ENCODE peak calls at places on chromosomes 1 and 21, in nine cellular contexts. One of them, this sample, is unnamed. For H3K4me1, the result is how much of the 10 kb centered on the place peaks cover.

GRCh38 chr21:44294391-44295162 is 5.3 kb upstream of the PFKL start:
- DNase-seq in right atrium auricular region: peak
- DNase-seq in upper lobe of right lung: no peak
- DNase-seq in sigmoid colon: peak
- DNase-seq in colonic mucosa: peak
- DNase-seq in tibial artery: peak
- DNase-seq in body of pancreas: peak
- DNase-seq in uterus: peak
- DNase-seq in GM23338: no peak
- DNase-seq in this sample: peak

GRCh38 chr1:42231253-42231652 is 66.7 kb upstream of the GUCA2A start:
- DNase-seq in right atrium auricular region: no peak
- DNase-seq in upper lobe of right lung: no peak
- DNase-seq in sigmoid colon: no peak
- DNase-seq in colonic mucosa: no peak
- DNase-seq in tibial artery: no peak
- DNase-seq in body of pancreas: no peak
- DNase-seq in uterus: no peak
- DNase-seq in GM23338: no peak
- DNase-seq in this sample: no peak

GRCh38 chr21:42002421-42002958 is 7.7 kb downstream of the ZBTB21 start:
- DNase-seq in right atrium auricular region: no peak
- DNase-seq in upper lobe of right lung: no peak
- DNase-seq in sigmoid colon: no peak
- DNase-seq in colonic mucosa: no peak
- DNase-seq in tibial artery: no peak
- DNase-seq in body of pancreas: no peak
- DNase-seq in uterus: no peak
- DNase-seq in GM23338: no peak
- DNase-seq in this sample: no peak

GRCh38 chr21:21146587-21147373 is 148.6 kb downstream of the NCAM2 start:
- DNase-seq in right atrium auricular region: no peak
- DNase-seq in upper lobe of right lung: no peak
- DNase-seq in sigmoid colon: no peak
- DNase-seq in colonic mucosa: no peak
- DNase-seq in tibial artery: no peak
- DNase-seq in body of pancreas: no peak
- DNase-seq in uterus: no peak
- DNase-seq in GM23338: no peak
- DNase-seq in this sample: no peak

GRCh38 chr1:156368889-156369684 is at the start of gene RHBG:
- DNase-seq in right atrium auricular region: no peak
- DNase-seq in upper lobe of right lung: peak
- DNase-seq in sigmoid colon: no peak
- DNase-seq in colonic mucosa: peak
- DNase-seq in tibial artery: no peak
- DNase-seq in body of pancreas: peak
- DNase-seq in uterus: no peak
- DNase-seq in GM23338: peak
- DNase-seq in this sample: peak

GRCh38 chr1:53257454-53258081 is 19.2 kb upstream of the MAGOH start:
- DNase-seq in right atrium auricular region: no peak
- DNase-seq in upper lobe of right lung: no peak
- DNase-seq in sigmoid colon: no peak
- DNase-seq in colonic mucosa: no peak
- DNase-seq in tibial artery: no peak
- DNase-seq in body of pancreas: no peak
- DNase-seq in uterus: no peak
- DNase-seq in GM23338: no peak
- DNase-seq in this sample: no peak

GRCh38 chr21:30482130-30482529 is 2.0 kb upstream of the KRTAP19-1 start:
- DNase-seq in right atrium auricular region: no peak
- DNase-seq in upper lobe of right lung: no peak
- DNase-seq in sigmoid colon: no peak
- DNase-seq in colonic mucosa: no peak
- DNase-seq in tibial artery: no peak
- DNase-seq in body of pancreas: no peak
- DNase-seq in uterus: no peak
- DNase-seq in GM23338: no peak
- DNase-seq in this sample: no peak

GRCh38 chr1:227127891-227128290 is 187.8 kb downstream of the COQ8A start:
- DNase-seq in right atrium auricular region: no peak
- DNase-seq in upper lobe of right lung: no peak
- DNase-seq in sigmoid colon: no peak
- DNase-seq in colonic mucosa: no peak
- DNase-seq in tibial artery: no peak
- DNase-seq in body of pancreas: no peak
- DNase-seq in uterus: no peak
- DNase-seq in GM23338: no peak
- DNase-seq in this sample: no peak

GRCh38 chr1:187928288-187928687 is 1099.5 kb downstream of the PLA2G4A start:
- DNase-seq in right atrium auricular region: no peak
- DNase-seq in upper lobe of right lung: no peak
- DNase-seq in sigmoid colon: no peak
- DNase-seq in colonic mucosa: no peak
- DNase-seq in tibial artery: no peak
- DNase-seq in body of pancreas: no peak
- DNase-seq in uterus: no peak
- DNase-seq in GM23338: peak
- DNase-seq in this sample: no peak

GRCh38 chr21:9837946-9838801 is 683.2 kb upstream of the TPTE start:
- DNase-seq in right atrium auricular region: no peak
- DNase-seq in upper lobe of right lung: peak
- DNase-seq in sigmoid colon: peak
- DNase-seq in colonic mucosa: no peak
- DNase-seq in tibial artery: no peak
- DNase-seq in body of pancreas: no peak
- DNase-seq in uterus: no peak
- DNase-seq in GM23338: no peak
- DNase-seq in this sample: no peak

GRCh38 chr1:99963041-99963795 is 6.6 kb upstream of the SLC35A3 start:
- DNase-seq in right atrium auricular region: no peak
- DNase-seq in upper lobe of right lung: no peak
- DNase-seq in sigmoid colon: no peak
- DNase-seq in colonic mucosa: no peak
- DNase-seq in tibial artery: no peak
- DNase-seq in body of pancreas: no peak
- DNase-seq in uterus: no peak
- DNase-seq in GM23338: no peak
- DNase-seq in this sample: no peak
- H3K27ac ChIP-seq in right atrium auricular region: no peak
- H3K27ac ChIP-seq in upper lobe of right lung: no peak
- H3K27ac ChIP-seq in sigmoid colon: no peak
- H3K27ac ChIP-seq in colonic mucosa: no peak
- H3K27ac ChIP-seq in tibial artery: no peak
- H3K27ac ChIP-seq in body of pancreas: no peak
- H3K27ac ChIP-seq in uterus: no peak
- H3K27ac ChIP-seq in GM23338: no peak
- H3K27ac ChIP-seq in this sample: no peak

DNA sequence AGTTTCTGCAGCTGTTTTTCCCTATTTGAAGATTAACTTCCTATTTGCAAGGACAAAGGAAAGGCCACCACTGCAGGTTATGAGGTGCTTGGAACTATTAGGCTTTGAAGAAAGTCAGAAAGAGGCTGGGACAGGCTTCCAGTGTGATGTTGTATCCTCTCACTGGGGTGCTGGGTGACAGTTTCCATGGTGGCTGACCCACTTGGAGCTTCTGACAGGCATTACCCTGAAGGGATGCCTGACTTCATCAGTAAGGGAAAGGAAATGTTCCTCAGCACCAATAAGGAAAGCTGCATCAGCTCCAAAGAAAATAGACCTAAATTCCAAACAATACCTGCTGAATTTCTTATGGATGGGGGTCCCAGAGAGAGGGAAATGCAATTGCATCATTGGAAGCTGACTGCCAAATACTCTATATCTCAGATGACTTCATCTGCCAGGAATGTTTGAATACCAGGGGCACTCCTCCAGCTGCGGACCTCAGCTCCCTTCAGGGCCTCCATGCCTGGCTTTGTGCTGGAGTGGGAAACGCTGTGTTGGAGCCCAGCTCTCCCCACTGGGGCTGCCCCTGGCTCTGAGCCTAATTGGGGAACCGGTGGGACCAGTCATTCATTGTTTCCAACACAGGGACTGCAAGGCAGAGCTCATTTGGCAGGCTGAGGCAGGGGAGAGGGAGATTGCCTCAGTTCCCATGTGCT is 76.6 kb downstream of the RGL1 start:
- DNase-seq in right atrium auricular region: peak
- DNase-seq in upper lobe of right lung: peak
- DNase-seq in sigmoid colon: no peak
- DNase-seq in colonic mucosa: no peak
- DNase-seq in tibial artery: no peak
- DNase-seq in body of pancreas: peak
- DNase-seq in uterus: no peak
- DNase-seq in GM23338: peak
- DNase-seq in this sample: peak
- H3K4me1 ChIP-seq in right atrium auricular region: under half
- H3K4me1 ChIP-seq in upper lobe of right lung: half or more
- H3K4me1 ChIP-seq in sigmoid colon: under half
- H3K4me1 ChIP-seq in colonic mucosa: under half
- H3K4me1 ChIP-seq in tibial artery: under half
- H3K4me1 ChIP-seq in body of pancreas: under half
- H3K4me1 ChIP-seq in uterus: under half
- H3K4me1 ChIP-seq in GM23338: under half
- H3K4me1 ChIP-seq in this sample: half or more

DNA sequence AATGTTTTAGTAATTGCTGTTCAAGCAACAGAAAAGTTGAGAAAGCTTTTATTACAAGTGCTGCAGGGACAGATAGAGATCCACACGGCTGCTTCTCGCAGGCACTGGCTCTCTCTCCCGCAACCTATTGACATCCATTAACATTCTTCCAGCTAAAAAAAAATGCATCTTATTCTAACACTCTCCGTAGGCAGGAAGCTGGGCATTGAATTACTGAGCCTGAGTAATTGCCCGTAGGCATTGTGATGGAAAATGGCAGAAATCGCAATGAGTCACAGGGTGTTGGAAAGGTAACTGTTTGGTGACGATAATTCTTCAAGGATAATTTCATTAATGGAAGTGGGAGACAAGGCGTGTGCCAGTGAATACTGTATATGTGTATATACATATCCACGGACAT is 567.4 kb downstream of the NPHP4 start:
- DNase-seq in right atrium auricular region: no peak
- DNase-seq in upper lobe of right lung: no peak
- DNase-seq in sigmoid colon: no peak
- DNase-seq in colonic mucosa: no peak
- DNase-seq in tibial artery: no peak
- DNase-seq in body of pancreas: no peak
- DNase-seq in uterus: no peak
- DNase-seq in GM23338: no peak
- DNase-seq in this sample: no peak
- H3K4me3 ChIP-seq in right atrium auricular region: no peak
- H3K4me3 ChIP-seq in upper lobe of right lung: no peak
- H3K4me3 ChIP-seq in sigmoid colon: no peak
- H3K4me3 ChIP-seq in colonic mucosa: no peak
- H3K4me3 ChIP-seq in tibial artery: no peak
- H3K4me3 ChIP-seq in body of pancreas: no peak
- H3K4me3 ChIP-seq in uterus: no peak
- H3K4me3 ChIP-seq in GM23338: no peak
- H3K4me3 ChIP-seq in this sample: no peak

DNA sequence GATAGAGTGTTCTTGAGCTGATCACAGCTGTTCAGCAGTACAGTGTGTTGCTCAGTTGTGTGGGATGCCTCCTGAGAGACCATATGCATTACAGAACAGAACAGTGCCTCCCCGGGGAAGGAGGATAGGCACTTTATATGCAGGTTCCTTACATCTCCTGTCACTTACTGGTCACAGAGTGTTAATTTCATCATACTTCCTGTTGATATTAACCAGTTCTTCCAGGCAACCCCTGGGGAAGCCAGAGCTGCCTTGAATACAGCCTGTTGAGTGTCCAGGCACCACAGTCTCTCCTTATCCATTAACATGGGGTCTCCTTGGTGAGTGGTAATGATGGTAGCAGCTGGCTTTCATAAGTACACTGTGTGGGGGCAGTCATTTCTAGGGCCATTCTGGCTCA is 142.5 kb downstream of the ZP4 start:
- DNase-seq in right atrium auricular region: no peak
- DNase-seq in upper lobe of right lung: no peak
- DNase-seq in sigmoid colon: no peak
- DNase-seq in colonic mucosa: no peak
- DNase-seq in tibial artery: no peak
- DNase-seq in body of pancreas: no peak
- DNase-seq in uterus: no peak
- DNase-seq in GM23338: no peak
- DNase-seq in this sample: no peak
- H3K27ac ChIP-seq in right atrium auricular region: no peak
- H3K27ac ChIP-seq in upper lobe of right lung: no peak
- H3K27ac ChIP-seq in sigmoid colon: no peak
- H3K27ac ChIP-seq in colonic mucosa: no peak
- H3K27ac ChIP-seq in tibial artery: no peak
- H3K27ac ChIP-seq in body of pancreas: no peak
- H3K27ac ChIP-seq in uterus: no peak
- H3K27ac ChIP-seq in GM23338: no peak
- H3K27ac ChIP-seq in this sample: no peak